ENCODE peak calls at places on chromosomes 12 and 14, in seven cellular contexts. Y is NCI-H1417; W is NCI-H446; R is fibroblast of mammary gland; J is stimulated activated CD4-positive, alpha-beta T cell treated with anti-CD3 and anti-CD28 coated beads, TNF-alpha, amount 100 ng/mL, for 4 hours; D is amniotic stem cell; F is amygdala. B is an unnamed sample.

GRCh38 chr12:108305520-108305919 is 33.6 kb downstream of the CMKLR1 start:
- DNase-seq in Y (no peak), J (no peak), F (peak), D (peak), R (peak), W (no peak), B (peak)

GRCh38 chr12:114408881-114409795 is 3.2 kb upstream of the TBX5 start:
- DNase-seq in J (no peak), R (peak), D (no peak), Y (no peak), F (no peak), W (no peak), B (peak)

GRCh38 chr12:119679081-119679480 is 11.1 kb downstream of the PRKAB1 start:
- DNase-seq in J (no peak), Y (peak), W (peak), F (no peak), D (no peak), R (no peak), B (no peak)

GRCh38 chr12:80641936-80642335 is 65.5 kb upstream of the MYF6 start:
- DNase-seq in D (no peak), R (peak), F (no peak), Y (no peak), W (no peak), J (no peak), B (no peak)

GRCh38 chr12:49946086-49946485 is 4.5 kb upstream of the AQP2 start:
- DNase-seq in R (no peak), D (no peak), J (no peak), F (no peak), Y (peak), W (no peak), B (no peak)

GRCh38 chr12:122523280-122523679 is 3.5 kb downstream of the RSRC2 start:
- DNase-seq in F (no peak), J (no peak), Y (no peak), W (no peak), R (peak), D (no peak), B (peak)

GRCh38 chr12:104147346-104147745 is 9.3 kb upstream of the NFYB start:
- DNase-seq in R (no peak), D (no peak), J (no peak), Y (no peak), F (no peak), W (no peak), B (no peak)

GRCh38 chr12:105321125-105321524 is 9.4 kb upstream of the C12orf75 start:
- DNase-seq in R (no peak), Y (no peak), F (no peak), W (no peak), D (no peak), J (no peak), B (no peak)

GRCh38 chr14:24956104-24956503 is 93.8 kb downstream of the STXBP6 start:
- DNase-seq in F (no peak), Y (no peak), J (no peak), R (no peak), D (no peak), W (no peak), B (no peak)

GRCh38 chr12:121788176-121788818 is 5.2 kb downstream of the RHOF start:
- DNase-seq in W (no peak), J (no peak), R (no peak), F (no peak), D (no peak), Y (no peak), B (no peak)

GRCh38 chr14:38171197-38171596 is 36.5 kb upstream of the SSTR1 start:
- DNase-seq in F (no peak), R (peak), J (no peak), D (no peak), W (no peak), Y (peak), B (no peak)

GRCh38 chr12:56213878-56214277 is 7.8 kb downstream of the RNF41 start:
- DNase-seq in R (no peak), J (no peak), D (no peak), W (no peak), F (no peak), Y (no peak), B (no peak)

GRCh38 chr14:105290598-105291356 is 10.0 kb downstream of the BRF1 start:
- DNase-seq in J (no peak), D (no peak), R (no peak), Y (no peak), F (no peak), W (no peak), B (no peak)

GRCh38 chr14:91008759-91009409 is 51.6 kb downstream of the RPS6KA5 start:
- DNase-seq in Y (no peak), R (peak), W (no peak), D (no peak), J (no peak), F (no peak), B (no peak)

GRCh38 chr12:66152732-66153131 is 17.1 kb downstream of the TMBIM4 start:
- DNase-seq in J (no peak), R (peak), Y (no peak), F (no peak), W (no peak), D (peak), B (no peak)

GRCh38 chr12:2752676-2753371 is 41.9 kb upstream of the FKBP4 start:
- DNase-seq in Y (no peak), J (peak), W (no peak), R (peak), F (peak), D (peak), B (peak)

GRCh38 chr12:123519151-123520001 is 14.1 kb downstream of the RILPL1 start:
- DNase-seq in F (peak), R (peak), Y (no peak), J (no peak), D (no peak), W (no peak), B (no peak)

GRCh38 chr14:99413972-99414371 is 66.7 kb downstream of the SETD3 start:
- DNase-seq in J (no peak), R (no peak), Y (peak), F (no peak), D (no peak), W (no peak), B (no peak)

GRCh38 chr12:3988519-3989217 is 115.5 kb upstream of the PARP11 start:
- DNase-seq in R (no peak), J (no peak), D (no peak), W (no peak), Y (no peak), F (no peak), B (no peak)

GRCh38 chr12:57763881-57764661 is 2.8 kb downstream of the CYP27B1 start:
- DNase-seq in J (no peak), W (no peak), F (no peak), R (no peak), Y (no peak), D (no peak), B (no peak)

GRCh38 chr14:52801014-52801708 is 9.8 kb upstream of the GNPNAT1 start:
- DNase-seq in J (no peak), D (peak), W (no peak), F (no peak), R (peak), Y (no peak), B (no peak)

GRCh38 chr14:82837611-82838140 is 1304.0 kb upstream of the SEL1L start:
- DNase-seq in R (no peak), D (no peak), Y (no peak), W (no peak), F (no peak), J (no peak), B (peak)

GRCh38 chr14:72715910-72716268 is 178.0 kb downstream of the DPF3 start:
- DNase-seq in F (no peak), Y (no peak), D (no peak), W (no peak), J (no peak), R (no peak), B (no peak)

GRCh38 chr14:96614528-96614927 is 112.3 kb downstream of the PAPOLA start:
- DNase-seq in Y (peak), F (no peak), R (no peak), D (no peak), J (no peak), W (peak), B (peak)

GRCh38 chr12:108618079-108618952 is 15.4 kb downstream of the SELPLG start:
- DNase-seq in W (peak), Y (peak), D (peak), J (peak), R (peak), F (peak), B (peak)

GRCh38 chr12:49358548-49359141 is 8.6 kb upstream of the SPATS2 start:
- DNase-seq in Y (peak), J (no peak), D (no peak), R (peak), F (peak), W (peak), B (peak)

GRCh38 chr14:82951171-82951570 is 1417.5 kb upstream of the SEL1L start:
- DNase-seq in J (no peak), F (no peak), Y (no peak), D (no peak), R (no peak), W (no peak), B (no peak)

GRCh38 chr12:88944403-88944802 is 364.1 kb upstream of the KITLG start:
- DNase-seq in Y (no peak), J (no peak), D (no peak), W (no peak), F (no peak), R (peak), B (no peak)

GRCh38 chr14:54564799-54565235 is 2.1 kb upstream of the SAMD4A start:
- DNase-seq in J (no peak), W (no peak), D (no peak), R (peak), F (no peak), Y (peak), B (peak)